ENCODE peak calls at places on chromosomes 4 and X, in ten cellular contexts. One of them, this sample, is unnamed.

GRCh38 chrX:26254436-26254835 is 38.5 kb downstream of the MAGEB5 start:
- DNase-seq in smooth muscle cell of the brain vasculature: no peak
- DNase-seq in NCI-H345: no peak
- DNase-seq in effector memory CD8-positive, alpha-beta T cell: no peak
- DNase-seq in activated T-helper 9 cell treated with anti-CD3 and anti-CD28 coated beads, Interleukin-2, amount 50 U/mL, for 16 hours: no peak
- DNase-seq in fibroblast of mammary gland: no peak
- DNase-seq in small intestine: no peak
- DNase-seq in stimulated activated CD8-positive, alpha-beta memory T cell treated with anti-CD3 and anti-CD28 coated beads, Interleukin-4, amount 100 ng/mL, for 48 hours: no peak
- DNase-seq in left colon: no peak
- DNase-seq in C1 segment of cervical spinal cord: no peak
- DNase-seq in this sample: no peak

GRCh38 chrX:123308663-123309062 is 124.6 kb downstream of the GRIA3 start:
- DNase-seq in NCI-H345: no peak
- DNase-seq in effector memory CD8-positive, alpha-beta T cell: no peak
- DNase-seq in stimulated activated CD8-positive, alpha-beta memory T cell treated with anti-CD3 and anti-CD28 coated beads, Interleukin-4, amount 100 ng/mL, for 48 hours: no peak
- DNase-seq in left colon: no peak
- DNase-seq in fibroblast of mammary gland: no peak
- DNase-seq in smooth muscle cell of the brain vasculature: no peak
- DNase-seq in small intestine: no peak
- DNase-seq in C1 segment of cervical spinal cord: no peak
- DNase-seq in activated T-helper 9 cell treated with anti-CD3 and anti-CD28 coated beads, Interleukin-2, amount 50 U/mL, for 16 hours: no peak
- DNase-seq in this sample: no peak

GRCh38 chrX:111168314-111168713 is 72.3 kb downstream of the PAK3 start:
- DNase-seq in fibroblast of mammary gland: peak
- DNase-seq in smooth muscle cell of the brain vasculature: no peak
- DNase-seq in effector memory CD8-positive, alpha-beta T cell: no peak
- DNase-seq in stimulated activated CD8-positive, alpha-beta memory T cell treated with anti-CD3 and anti-CD28 coated beads, Interleukin-4, amount 100 ng/mL, for 48 hours: no peak
- DNase-seq in NCI-H345: peak
- DNase-seq in activated T-helper 9 cell treated with anti-CD3 and anti-CD28 coated beads, Interleukin-2, amount 50 U/mL, for 16 hours: no peak
- DNase-seq in small intestine: peak
- DNase-seq in C1 segment of cervical spinal cord: no peak
- DNase-seq in left colon: no peak
- DNase-seq in this sample: no peak

GRCh38 chr4:154329268-154329858 is 162.2 kb downstream of the DCHS2 start:
- DNase-seq in activated T-helper 9 cell treated with anti-CD3 and anti-CD28 coated beads, Interleukin-2, amount 50 U/mL, for 16 hours: no peak
- DNase-seq in C1 segment of cervical spinal cord: no peak
- DNase-seq in fibroblast of mammary gland: peak
- DNase-seq in stimulated activated CD8-positive, alpha-beta memory T cell treated with anti-CD3 and anti-CD28 coated beads, Interleukin-4, amount 100 ng/mL, for 48 hours: no peak
- DNase-seq in smooth muscle cell of the brain vasculature: no peak
- DNase-seq in left colon: no peak
- DNase-seq in effector memory CD8-positive, alpha-beta T cell: no peak
- DNase-seq in small intestine: no peak
- DNase-seq in NCI-H345: no peak
- DNase-seq in this sample: no peak

GRCh38 chrX:2462780-2463179 is 38.0 kb downstream of the DHRSX start:
- DNase-seq in NCI-H345: no peak
- DNase-seq in effector memory CD8-positive, alpha-beta T cell: no peak
- DNase-seq in small intestine: no peak
- DNase-seq in C1 segment of cervical spinal cord: no peak
- DNase-seq in smooth muscle cell of the brain vasculature: no peak
- DNase-seq in activated T-helper 9 cell treated with anti-CD3 and anti-CD28 coated beads, Interleukin-2, amount 50 U/mL, for 16 hours: no peak
- DNase-seq in left colon: no peak
- DNase-seq in stimulated activated CD8-positive, alpha-beta memory T cell treated with anti-CD3 and anti-CD28 coated beads, Interleukin-4, amount 100 ng/mL, for 48 hours: no peak
- DNase-seq in fibroblast of mammary gland: no peak
- DNase-seq in this sample: no peak

GRCh38 chr4:108774809-108775530 is 12.1 kb upstream of the ETNPPL start:
- DNase-seq in C1 segment of cervical spinal cord: peak
- DNase-seq in left colon: no peak
- DNase-seq in NCI-H345: no peak
- DNase-seq in stimulated activated CD8-positive, alpha-beta memory T cell treated with anti-CD3 and anti-CD28 coated beads, Interleukin-4, amount 100 ng/mL, for 48 hours: no peak
- DNase-seq in small intestine: peak
- DNase-seq in fibroblast of mammary gland: no peak
- DNase-seq in activated T-helper 9 cell treated with anti-CD3 and anti-CD28 coated beads, Interleukin-2, amount 50 U/mL, for 16 hours: no peak
- DNase-seq in smooth muscle cell of the brain vasculature: no peak
- DNase-seq in effector memory CD8-positive, alpha-beta T cell: no peak
- DNase-seq in this sample: no peak

GRCh38 chr4:153564630-153565525 is 98.7 kb downstream of the TMEM131L start:
- DNase-seq in small intestine: peak
- DNase-seq in NCI-H345: no peak
- DNase-seq in fibroblast of mammary gland: peak
- DNase-seq in stimulated activated CD8-positive, alpha-beta memory T cell treated with anti-CD3 and anti-CD28 coated beads, Interleukin-4, amount 100 ng/mL, for 48 hours: no peak
- DNase-seq in left colon: peak
- DNase-seq in C1 segment of cervical spinal cord: no peak
- DNase-seq in effector memory CD8-positive, alpha-beta T cell: no peak
- DNase-seq in smooth muscle cell of the brain vasculature: no peak
- DNase-seq in activated T-helper 9 cell treated with anti-CD3 and anti-CD28 coated beads, Interleukin-2, amount 50 U/mL, for 16 hours: no peak
- DNase-seq in this sample: no peak

GRCh38 chrX:15918003-15918402 is 63.4 kb upstream of the AP1S2 start:
- DNase-seq in effector memory CD8-positive, alpha-beta T cell: no peak
- DNase-seq in NCI-H345: no peak
- DNase-seq in fibroblast of mammary gland: no peak
- DNase-seq in stimulated activated CD8-positive, alpha-beta memory T cell treated with anti-CD3 and anti-CD28 coated beads, Interleukin-4, amount 100 ng/mL, for 48 hours: no peak
- DNase-seq in left colon: no peak
- DNase-seq in activated T-helper 9 cell treated with anti-CD3 and anti-CD28 coated beads, Interleukin-2, amount 50 U/mL, for 16 hours: no peak
- DNase-seq in C1 segment of cervical spinal cord: no peak
- DNase-seq in smooth muscle cell of the brain vasculature: no peak
- DNase-seq in small intestine: no peak
- DNase-seq in this sample: no peak

GRCh38 chrX:72100824-72101351 is 30.8 kb downstream of the RTL5 start:
- DNase-seq in NCI-H345: no peak
- DNase-seq in effector memory CD8-positive, alpha-beta T cell: peak
- DNase-seq in smooth muscle cell of the brain vasculature: no peak
- DNase-seq in fibroblast of mammary gland: no peak
- DNase-seq in left colon: peak
- DNase-seq in stimulated activated CD8-positive, alpha-beta memory T cell treated with anti-CD3 and anti-CD28 coated beads, Interleukin-4, amount 100 ng/mL, for 48 hours: peak
- DNase-seq in small intestine: peak
- DNase-seq in C1 segment of cervical spinal cord: no peak
- DNase-seq in activated T-helper 9 cell treated with anti-CD3 and anti-CD28 coated beads, Interleukin-2, amount 50 U/mL, for 16 hours: peak
- DNase-seq in this sample: no peak

GRCh38 chrX:108726748-108727147 is 9.6 kb downstream of the IRS4 start:
- DNase-seq in smooth muscle cell of the brain vasculature: no peak
- DNase-seq in left colon: no peak
- DNase-seq in fibroblast of mammary gland: no peak
- DNase-seq in stimulated activated CD8-positive, alpha-beta memory T cell treated with anti-CD3 and anti-CD28 coated beads, Interleukin-4, amount 100 ng/mL, for 48 hours: no peak
- DNase-seq in activated T-helper 9 cell treated with anti-CD3 and anti-CD28 coated beads, Interleukin-2, amount 50 U/mL, for 16 hours: no peak
- DNase-seq in C1 segment of cervical spinal cord: no peak
- DNase-seq in effector memory CD8-positive, alpha-beta T cell: no peak
- DNase-seq in NCI-H345: no peak
- DNase-seq in small intestine: no peak
- DNase-seq in this sample: no peak

This sample was measured in chondrocyte.